ENCODE peak calls at places on chromosomes 12 and 14, in eight cellular contexts. Z, N, P, L, O, M, I and E are unnamed samples.

GRCh38 chr14:88749139-88749538 is 43.6 kb downstream of the EML5 start:
- DNase-seq in Z (no peak), N (no peak), P (no peak), L (no peak), O (no peak), M (no peak), I (no peak), E (no peak)

GRCh38 chr12:124884587-124885438 is 21.1 kb upstream of the SCARB1 start:
- DNase-seq in Z (no peak), N (no peak), P (peak; percentile 57), L (no peak), O (no peak), M (no peak), I (peak; percentile 84), E (no peak)

GRCh38 chr14:105034314-105035039 is 13.6 kb upstream of the CDCA4 start:
- DNase-seq in Z (no peak), N (no peak), P (peak; percentile 63), L (no peak), O (no peak), M (no peak), I (no peak), E (no peak)

GRCh38 chr12:50222275-50222783 is 55.2 kb upstream of the CERS5 start:
- DNase-seq in Z (peak; percentile 79), N (no peak), P (no peak), L (peak; percentile 71), O (no peak), M (peak; percentile 89), I (no peak), E (no peak)

GRCh38 chr12:68521321-68521839 is 89.3 kb upstream of the RAP1B start:
- DNase-seq in Z (peak; percentile 61), N (no peak), P (no peak), L (no peak), O (no peak), M (peak; percentile 58), I (no peak), E (no peak)

GRCh38 chr14:99721792-99722516 is 37.9 kb downstream of the CYP46A1 start:
- DNase-seq in Z (no peak), N (no peak), P (peak; percentile 19), L (no peak), O (no peak), M (no peak), I (no peak), E (no peak)

GRCh38 chr12:118082161-118082560 is 21.2 kb upstream of the WSB2 start:
- DNase-seq in Z (no peak), N (no peak), P (no peak), L (no peak), O (no peak), M (no peak), I (no peak), E (no peak)

GRCh38 chr12:12128665-12129064 is 57.9 kb downstream of the BCL2L14 start:
- DNase-seq in Z (no peak), N (no peak), P (no peak), L (no peak), O (no peak), M (no peak), I (no peak), E (no peak)

GRCh38 chr14:38290601-38291190 is 34.8 kb upstream of the CLEC14A start:
- DNase-seq in Z (peak; percentile 45), N (no peak), P (no peak), L (no peak), O (no peak), M (peak; percentile 79), I (no peak), E (no peak)

GRCh38 chr12:26122681-26123481 is 2.0 kb downstream of the BHLHE41 start:
- DNase-seq in Z (peak; percentile 41), N (peak; percentile 20), P (peak; percentile 59), L (peak; percentile 84), O (no peak), M (peak; percentile 46), I (peak; percentile 36), E (no peak)

GRCh38 chr14:22598896-22599244 is 770 bp downstream of the ABHD4 start:
- DNase-seq in Z (peak; percentile 35), N (no peak), P (no peak), L (peak; percentile 16), O (peak; percentile 34), M (peak; percentile 54), I (peak; percentile 81), E (no peak)

GRCh38 chr14:83316356-83316755 is 1782.7 kb upstream of the SEL1L start:
- DNase-seq in Z (no peak), N (no peak), P (no peak), L (no peak), O (no peak), M (no peak), I (no peak), E (no peak)

GRCh38 chr14:104799239-104799599 is 1.7 kb upstream of the ZBTB42 start:
- DNase-seq in Z (no peak), N (no peak), P (no peak), L (no peak), O (no peak), M (no peak), I (no peak), E (no peak)

GRCh38 chr14:61573748-61574513 is 121.4 kb upstream of the HIF1A start:
- DNase-seq in Z (peak; percentile 96), N (no peak), P (no peak), L (no peak), O (no peak), M (no peak), I (no peak), E (peak; percentile 76)

GRCh38 chr14:101953151-101953550 is 11.2 kb upstream of the DYNC1H1 start:
- DNase-seq in Z (no peak), N (no peak), P (peak; percentile 14), L (no peak), O (no peak), M (no peak), I (no peak), E (peak; percentile 22)

GRCh38 chr12:10243803-10244520 is 31.3 kb downstream of the GABARAPL1 start:
- DNase-seq in Z (no peak), N (no peak), P (no peak), L (no peak), O (peak; percentile 38), M (no peak), I (peak; percentile 7), E (no peak)